ENCODE peak calls at places on chromosomes 16 and 17, in ten cellular contexts. One of them, this sample, is unnamed.
A peak's percentile ranks its signal among the peaks of the same experiment; 100 is the strongest.

GRCh38 chr16:89072216-89073130 is 21.2 kb upstream of the ACSF3 start:
- DNase-seq in tibial artery: no peak
- DNase-seq in AG04450: no peak
- DNase-seq in cardiac muscle cell: peak; percentile 55
- DNase-seq in astrocyte of the spinal cord: no peak
- DNase-seq in bronchial epithelial cell: no peak
- DNase-seq in uterus: no peak
- DNase-seq in vagina: no peak
- DNase-seq in mucosa of descending colon: no peak
- DNase-seq in heart left ventricle: no peak
- DNase-seq in this sample: no peak

GRCh38 chr16:19582050-19582784 is 26.7 kb downstream of the VPS35L start:
- DNase-seq in AG04450: no peak
- DNase-seq in mucosa of descending colon: no peak
- DNase-seq in tibial artery: no peak
- DNase-seq in cardiac muscle cell: no peak
- DNase-seq in heart left ventricle: no peak
- DNase-seq in astrocyte of the spinal cord: peak; percentile 18
- DNase-seq in vagina: no peak
- DNase-seq in uterus: no peak
- DNase-seq in bronchial epithelial cell: no peak
- DNase-seq in this sample: no peak

GRCh38 chr16:68658258-68658973 is 13.3 kb downstream of the CDH3 start:
- DNase-seq in cardiac muscle cell: peak; percentile 32
- DNase-seq in heart left ventricle: no peak
- DNase-seq in vagina: no peak
- DNase-seq in mucosa of descending colon: no peak
- DNase-seq in AG04450: no peak
- DNase-seq in uterus: no peak
- DNase-seq in bronchial epithelial cell: peak; percentile 99
- DNase-seq in tibial artery: no peak
- DNase-seq in astrocyte of the spinal cord: peak; percentile 64
- DNase-seq in this sample: peak; percentile 32

GRCh38 chr16:48081656-48082055 is 74.1 kb downstream of the ABCC12 start:
- DNase-seq in vagina: no peak
- DNase-seq in bronchial epithelial cell: peak; percentile 89
- DNase-seq in AG04450: peak; percentile 55
- DNase-seq in astrocyte of the spinal cord: peak; percentile 91
- DNase-seq in uterus: no peak
- DNase-seq in mucosa of descending colon: no peak
- DNase-seq in heart left ventricle: no peak
- DNase-seq in cardiac muscle cell: no peak
- DNase-seq in tibial artery: no peak
- DNase-seq in this sample: peak; percentile 62

GRCh38 chr17:57644311-57644710 is 100.8 kb downstream of the CCDC182 start:
- DNase-seq in mucosa of descending colon: no peak
- DNase-seq in cardiac muscle cell: no peak
- DNase-seq in AG04450: no peak
- DNase-seq in astrocyte of the spinal cord: no peak
- DNase-seq in tibial artery: no peak
- DNase-seq in heart left ventricle: no peak
- DNase-seq in vagina: no peak
- DNase-seq in bronchial epithelial cell: no peak
- DNase-seq in uterus: no peak
- DNase-seq in this sample: no peak

GRCh38 chr16:73056383-73056782 is 8.5 kb upstream of the ZFHX3 start:
- DNase-seq in cardiac muscle cell: no peak
- DNase-seq in mucosa of descending colon: no peak
- DNase-seq in heart left ventricle: no peak
- DNase-seq in vagina: no peak
- DNase-seq in astrocyte of the spinal cord: no peak
- DNase-seq in tibial artery: no peak
- DNase-seq in bronchial epithelial cell: no peak
- DNase-seq in uterus: no peak
- DNase-seq in AG04450: no peak
- DNase-seq in this sample: no peak

GRCh38 chr17:36592711-36593321 is 1.1 kb downstream of the DHRS11 start:
- DNase-seq in AG04450: no peak
- DNase-seq in bronchial epithelial cell: no peak
- DNase-seq in uterus: no peak
- DNase-seq in tibial artery: no peak
- DNase-seq in vagina: no peak
- DNase-seq in cardiac muscle cell: no peak
- DNase-seq in astrocyte of the spinal cord: no peak
- DNase-seq in heart left ventricle: no peak
- DNase-seq in mucosa of descending colon: peak; percentile 68
- DNase-seq in this sample: no peak

GRCh38 chr17:27493088-27493487 is 36.8 kb downstream of the KSR1 start:
- DNase-seq in vagina: no peak
- DNase-seq in astrocyte of the spinal cord: no peak
- DNase-seq in cardiac muscle cell: no peak
- DNase-seq in uterus: no peak
- DNase-seq in AG04450: no peak
- DNase-seq in heart left ventricle: no peak
- DNase-seq in tibial artery: no peak
- DNase-seq in bronchial epithelial cell: no peak
- DNase-seq in mucosa of descending colon: no peak
- DNase-seq in this sample: no peak

GRCh38 chr16:83338138-83338537 is 469.6 kb upstream of the HSBP1 start:
- DNase-seq in AG04450: no peak
- DNase-seq in tibial artery: no peak
- DNase-seq in mucosa of descending colon: no peak
- DNase-seq in uterus: no peak
- DNase-seq in vagina: no peak
- DNase-seq in bronchial epithelial cell: no peak
- DNase-seq in cardiac muscle cell: no peak
- DNase-seq in heart left ventricle: no peak
- DNase-seq in astrocyte of the spinal cord: no peak
- DNase-seq in this sample: no peak

DNA sequence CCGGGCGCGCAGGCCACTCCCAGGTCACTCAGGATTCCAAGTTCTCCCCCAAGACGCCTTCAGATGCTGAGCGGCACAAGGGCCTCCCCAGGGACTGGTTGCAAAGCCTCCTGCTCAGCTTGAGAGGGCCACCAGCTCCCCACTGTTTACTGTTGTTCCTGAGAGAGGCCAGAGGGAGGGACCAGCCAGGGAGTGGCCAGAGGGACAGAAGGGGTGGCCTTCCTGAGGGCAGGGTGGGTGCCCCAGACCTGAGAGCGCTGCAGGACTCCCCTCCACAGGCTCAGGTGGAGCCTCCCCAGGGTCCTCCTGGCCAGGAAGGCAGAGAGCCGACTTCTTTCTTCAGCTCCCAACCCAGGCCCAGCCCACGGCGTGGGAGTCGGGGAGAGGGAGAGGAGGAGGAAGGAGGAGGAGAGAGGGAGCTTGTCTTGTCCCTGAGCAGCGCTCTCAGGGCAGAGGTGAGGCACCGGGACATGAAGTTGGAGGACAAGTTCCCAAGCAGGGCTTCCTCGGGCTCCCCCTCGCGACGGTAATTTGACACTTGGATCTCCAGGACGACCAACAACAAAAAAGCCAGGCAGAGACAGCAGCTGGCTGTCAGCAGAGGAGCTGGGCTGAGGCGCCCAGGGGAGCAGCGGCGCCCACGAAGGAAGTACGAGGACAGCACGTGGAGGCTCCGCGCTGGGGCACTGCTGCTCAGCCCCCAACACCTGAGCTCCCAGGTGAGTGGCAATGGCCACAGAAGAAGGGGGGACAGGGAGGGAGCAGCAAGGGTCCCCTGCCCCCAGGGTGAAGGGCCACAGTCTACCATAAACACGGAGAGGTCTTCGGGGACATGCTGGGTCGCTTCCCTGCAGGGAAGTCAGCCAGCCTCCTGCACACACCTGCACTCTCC is 496 bp downstream of the SMIM5 start:
- DNase-seq in tibial artery: peak; percentile 87
- DNase-seq in heart left ventricle: peak; percentile 90
- DNase-seq in astrocyte of the spinal cord: peak; percentile 92
- DNase-seq in AG04450: peak; percentile 66
- DNase-seq in cardiac muscle cell: peak; percentile 96
- DNase-seq in bronchial epithelial cell: peak; percentile 83
- DNase-seq in vagina: peak; percentile 93
- DNase-seq in mucosa of descending colon: peak; percentile 90
- DNase-seq in uterus: peak; percentile 93
- DNase-seq in this sample: peak; percentile 77
- TF ChIP-seq CTCF in tibial artery: peak; percentile 43
- TF ChIP-seq CTCF in heart left ventricle: peak; percentile 76
- TF ChIP-seq CTCF in astrocyte of the spinal cord: peak; percentile 79
- TF ChIP-seq CTCF in AG04450: peak; percentile 77
- TF ChIP-seq CTCF in cardiac muscle cell: peak; percentile 73
- TF ChIP-seq CTCF in bronchial epithelial cell: peak; percentile 96
- TF ChIP-seq CTCF in vagina: peak; percentile 33
- TF ChIP-seq CTCF in mucosa of descending colon: peak; percentile 57
- TF ChIP-seq CTCF in uterus: peak; percentile 64
- TF ChIP-seq CTCF in this sample: peak; percentile 83

GRCh38 chr17:79831367-79832210 is 7.7 kb downstream of the CBX4 start:
- DNase-seq in cardiac muscle cell: peak; percentile 76
- DNase-seq in uterus: no peak
- DNase-seq in vagina: no peak
- DNase-seq in heart left ventricle: peak; percentile 86
- DNase-seq in tibial artery: peak; percentile 71
- DNase-seq in mucosa of descending colon: peak; percentile 71
- DNase-seq in astrocyte of the spinal cord: no peak
- DNase-seq in bronchial epithelial cell: no peak
- DNase-seq in AG04450: no peak
- DNase-seq in this sample: no peak
- H3K4me3 ChIP-seq in cardiac muscle cell: peak overlapping the region; percentile 17
- H3K4me3 ChIP-seq in uterus: no peak overlapping the region
- H3K4me3 ChIP-seq in vagina: peak overlapping the region; percentile 23
- H3K4me3 ChIP-seq in heart left ventricle: peak overlapping the region; percentile 55
- H3K4me3 ChIP-seq in tibial artery: peak overlapping the region; percentile 29
- H3K4me3 ChIP-seq in mucosa of descending colon: no peak overlapping the region
- H3K4me3 ChIP-seq in astrocyte of the spinal cord: no peak overlapping the region
- H3K4me3 ChIP-seq in bronchial epithelial cell: no peak overlapping the region
- H3K4me3 ChIP-seq in AG04450: no peak overlapping the region
- H3K4me3 ChIP-seq in this sample: no peak overlapping the region

GRCh38 chr16:50136399-50136798 is 16.7 kb upstream of the TENT4B start:
- DNase-seq in uterus: no peak
- DNase-seq in AG04450: no peak
- DNase-seq in bronchial epithelial cell: no peak
- DNase-seq in mucosa of descending colon: no peak
- DNase-seq in cardiac muscle cell: no peak
- DNase-seq in vagina: no peak
- DNase-seq in astrocyte of the spinal cord: no peak
- DNase-seq in heart left ventricle: no peak
- DNase-seq in tibial artery: no peak
- DNase-seq in this sample: no peak
- TF ChIP-seq CTCF in uterus: no peak
- TF ChIP-seq CTCF in AG04450: no peak
- TF ChIP-seq CTCF in bronchial epithelial cell: no peak
- TF ChIP-seq CTCF in mucosa of descending colon: no peak
- TF ChIP-seq CTCF in cardiac muscle cell: peak; percentile 16
- TF ChIP-seq CTCF in vagina: no peak
- TF ChIP-seq CTCF in astrocyte of the spinal cord: no peak
- TF ChIP-seq CTCF in heart left ventricle: no peak
- TF ChIP-seq CTCF in tibial artery: no peak
- TF ChIP-seq CTCF in this sample: no peak

DNA sequence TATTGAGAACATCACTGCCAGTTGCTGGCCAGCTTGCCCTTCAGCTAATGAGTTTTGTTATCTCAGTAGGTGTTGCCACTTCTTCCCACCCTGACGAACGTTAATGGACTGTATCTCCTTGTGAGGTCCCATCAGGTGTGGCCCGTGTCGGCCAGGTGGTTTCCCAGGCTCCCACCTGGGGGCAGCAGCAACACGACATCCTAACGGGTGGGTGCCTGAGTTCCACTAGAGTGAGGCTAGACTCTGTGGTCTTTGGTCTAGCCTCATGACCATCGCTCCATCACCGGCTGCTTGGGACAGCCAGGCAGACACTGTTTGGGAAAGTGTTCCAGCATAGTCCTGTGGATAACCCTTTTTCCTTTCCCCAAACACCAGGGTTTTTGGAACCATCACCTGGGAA is 45.6 kb upstream of the LCMT1 start:
- DNase-seq in vagina: no peak
- DNase-seq in bronchial epithelial cell: no peak
- DNase-seq in mucosa of descending colon: peak; percentile 42
- DNase-seq in cardiac muscle cell: no peak
- DNase-seq in uterus: no peak
- DNase-seq in tibial artery: no peak
- DNase-seq in AG04450: no peak
- DNase-seq in astrocyte of the spinal cord: no peak
- DNase-seq in heart left ventricle: no peak
- DNase-seq in this sample: no peak
- H3K4me3 ChIP-seq in vagina: no peak overlapping the region
- H3K4me3 ChIP-seq in bronchial epithelial cell: no peak overlapping the region
- H3K4me3 ChIP-seq in mucosa of descending colon: no peak overlapping the region
- H3K4me3 ChIP-seq in cardiac muscle cell: no peak overlapping the region
- H3K4me3 ChIP-seq in uterus: no peak overlapping the region
- H3K4me3 ChIP-seq in tibial artery: no peak overlapping the region
- H3K4me3 ChIP-seq in AG04450: no peak overlapping the region
- H3K4me3 ChIP-seq in astrocyte of the spinal cord: no peak overlapping the region
- H3K4me3 ChIP-seq in heart left ventricle: peak overlapping the region; percentile 89
- H3K4me3 ChIP-seq in this sample: no peak overlapping the region